ENCODE peak calls at places on chromosomes 16 and 17, in nine cellular contexts. One of them, this sample, is unnamed.

GRCh38 chr17:58534901-58535421 is 20.5 kb upstream of the MTMR4 start:
- DNase-seq in esophagus squamous epithelium: no peak
- DNase-seq in stomach: no peak
- DNase-seq in RPMI7951: peak; percentile 83
- DNase-seq in naive thymus-derived CD4-positive, alpha-beta T cell: no peak
- DNase-seq in glutamatergic neuron: no peak
- DNase-seq in Calu3: no peak
- DNase-seq in effector CD4-positive, alpha-beta T cell: no peak
- DNase-seq in activated naive CD4-positive, alpha-beta T cell: no peak
- DNase-seq in this sample: no peak

GRCh38 chr16:84362410-84362809 is 5.9 kb upstream of the ATP2C2 start:
- DNase-seq in esophagus squamous epithelium: no peak
- DNase-seq in stomach: no peak
- DNase-seq in RPMI7951: no peak
- DNase-seq in naive thymus-derived CD4-positive, alpha-beta T cell: no peak
- DNase-seq in glutamatergic neuron: no peak
- DNase-seq in Calu3: no peak
- DNase-seq in effector CD4-positive, alpha-beta T cell: no peak
- DNase-seq in activated naive CD4-positive, alpha-beta T cell: no peak
- DNase-seq in this sample: no peak

GRCh38 chr17:81008140-81008539 is 16.5 kb downstream of the CHMP6 start:
- DNase-seq in esophagus squamous epithelium: no peak
- DNase-seq in stomach: no peak
- DNase-seq in RPMI7951: no peak
- DNase-seq in naive thymus-derived CD4-positive, alpha-beta T cell: no peak
- DNase-seq in glutamatergic neuron: no peak
- DNase-seq in Calu3: no peak
- DNase-seq in effector CD4-positive, alpha-beta T cell: no peak
- DNase-seq in activated naive CD4-positive, alpha-beta T cell: no peak
- DNase-seq in this sample: no peak

GRCh38 chr16:17147942-17148341 is 322.8 kb downstream of the XYLT1 start:
- DNase-seq in esophagus squamous epithelium: no peak
- DNase-seq in stomach: no peak
- DNase-seq in RPMI7951: no peak
- DNase-seq in naive thymus-derived CD4-positive, alpha-beta T cell: no peak
- DNase-seq in glutamatergic neuron: no peak
- DNase-seq in Calu3: no peak
- DNase-seq in effector CD4-positive, alpha-beta T cell: no peak
- DNase-seq in activated naive CD4-positive, alpha-beta T cell: no peak
- DNase-seq in this sample: no peak

GRCh38 chr17:81373536-81374160 is 21.6 kb upstream of the BAHCC1 start:
- DNase-seq in esophagus squamous epithelium: no peak
- DNase-seq in stomach: no peak
- DNase-seq in RPMI7951: no peak
- DNase-seq in naive thymus-derived CD4-positive, alpha-beta T cell: no peak
- DNase-seq in glutamatergic neuron: no peak
- DNase-seq in Calu3: no peak
- DNase-seq in effector CD4-positive, alpha-beta T cell: no peak
- DNase-seq in activated naive CD4-positive, alpha-beta T cell: no peak
- DNase-seq in this sample: no peak

GRCh38 chr16:15798671-15799070 is 58.2 kb downstream of the MYH11 start:
- DNase-seq in esophagus squamous epithelium: no peak
- DNase-seq in stomach: no peak
- DNase-seq in RPMI7951: no peak
- DNase-seq in naive thymus-derived CD4-positive, alpha-beta T cell: no peak
- DNase-seq in glutamatergic neuron: no peak
- DNase-seq in Calu3: no peak
- DNase-seq in effector CD4-positive, alpha-beta T cell: no peak
- DNase-seq in activated naive CD4-positive, alpha-beta T cell: no peak
- DNase-seq in this sample: no peak

GRCh38 chr17:27247071-27247957 is 46.6 kb upstream of the WSB1 start:
- DNase-seq in esophagus squamous epithelium: no peak
- DNase-seq in stomach: peak; percentile 47
- DNase-seq in RPMI7951: peak; percentile 81
- DNase-seq in naive thymus-derived CD4-positive, alpha-beta T cell: no peak
- DNase-seq in glutamatergic neuron: no peak
- DNase-seq in Calu3: peak; percentile 70
- DNase-seq in effector CD4-positive, alpha-beta T cell: no peak
- DNase-seq in activated naive CD4-positive, alpha-beta T cell: no peak
- DNase-seq in this sample: peak; percentile 21

GRCh38 chr16:82684246-82684645 is 57.5 kb downstream of the CDH13 start:
- DNase-seq in esophagus squamous epithelium: no peak
- DNase-seq in stomach: no peak
- DNase-seq in RPMI7951: peak; percentile 77
- DNase-seq in naive thymus-derived CD4-positive, alpha-beta T cell: no peak
- DNase-seq in glutamatergic neuron: no peak
- DNase-seq in Calu3: no peak
- DNase-seq in effector CD4-positive, alpha-beta T cell: no peak
- DNase-seq in activated naive CD4-positive, alpha-beta T cell: no peak
- DNase-seq in this sample: no peak

GRCh38 chr17:27878776-27879562 is 14.2 kb downstream of the LYRM9 start:
- DNase-seq in esophagus squamous epithelium: no peak
- DNase-seq in stomach: no peak
- DNase-seq in RPMI7951: no peak
- DNase-seq in naive thymus-derived CD4-positive, alpha-beta T cell: peak; percentile 34
- DNase-seq in glutamatergic neuron: no peak
- DNase-seq in Calu3: no peak
- DNase-seq in effector CD4-positive, alpha-beta T cell: no peak
- DNase-seq in activated naive CD4-positive, alpha-beta T cell: no peak
- DNase-seq in this sample: no peak

GRCh38 chr17:10842658-10843057 is 4.8 kb upstream of the PIRT start:
- DNase-seq in esophagus squamous epithelium: no peak
- DNase-seq in stomach: peak; percentile 84
- DNase-seq in RPMI7951: no peak
- DNase-seq in naive thymus-derived CD4-positive, alpha-beta T cell: no peak
- DNase-seq in glutamatergic neuron: no peak
- DNase-seq in Calu3: no peak
- DNase-seq in effector CD4-positive, alpha-beta T cell: no peak
- DNase-seq in activated naive CD4-positive, alpha-beta T cell: no peak
- DNase-seq in this sample: no peak

GRCh38 chr16:6483634-6484033 is 849.0 kb upstream of the RBFOX1 start:
- DNase-seq in esophagus squamous epithelium: no peak
- DNase-seq in stomach: no peak
- DNase-seq in RPMI7951: no peak
- DNase-seq in naive thymus-derived CD4-positive, alpha-beta T cell: no peak
- DNase-seq in glutamatergic neuron: peak; percentile 30
- DNase-seq in Calu3: no peak
- DNase-seq in effector CD4-positive, alpha-beta T cell: no peak
- DNase-seq in activated naive CD4-positive, alpha-beta T cell: no peak
- DNase-seq in this sample: no peak

GRCh38 chr17:65060855-65061254 is 4.3 kb upstream of the GNA13 start:
- DNase-seq in esophagus squamous epithelium: no peak
- DNase-seq in stomach: no peak
- DNase-seq in RPMI7951: no peak
- DNase-seq in naive thymus-derived CD4-positive, alpha-beta T cell: no peak
- DNase-seq in glutamatergic neuron: no peak
- DNase-seq in Calu3: no peak
- DNase-seq in effector CD4-positive, alpha-beta T cell: no peak
- DNase-seq in activated naive CD4-positive, alpha-beta T cell: no peak
- DNase-seq in this sample: no peak

GRCh38 chr17:64385187-64386083 is 5.2 kb downstream of the PECAM1 start:
- DNase-seq in esophagus squamous epithelium: no peak
- DNase-seq in stomach: no peak
- DNase-seq in RPMI7951: peak; percentile 99
- DNase-seq in naive thymus-derived CD4-positive, alpha-beta T cell: no peak
- DNase-seq in glutamatergic neuron: no peak
- DNase-seq in Calu3: peak; percentile 32
- DNase-seq in effector CD4-positive, alpha-beta T cell: no peak
- DNase-seq in activated naive CD4-positive, alpha-beta T cell: no peak
- DNase-seq in this sample: peak; percentile 19

GRCh38 chr17:73901661-73902415 is 257.6 kb upstream of the SDK2 start:
- DNase-seq in esophagus squamous epithelium: no peak
- DNase-seq in stomach: peak; percentile 65
- DNase-seq in RPMI7951: no peak
- DNase-seq in naive thymus-derived CD4-positive, alpha-beta T cell: peak; percentile 5
- DNase-seq in glutamatergic neuron: peak; percentile 72
- DNase-seq in Calu3: peak; percentile 21
- DNase-seq in effector CD4-positive, alpha-beta T cell: no peak
- DNase-seq in activated naive CD4-positive, alpha-beta T cell: no peak
- DNase-seq in this sample: peak; percentile 25

GRCh38 chr17:82227629-82228277 is 1.1 kb upstream of the SLC16A3 start:
- DNase-seq in esophagus squamous epithelium: no peak
- DNase-seq in stomach: no peak
- DNase-seq in RPMI7951: no peak
- DNase-seq in naive thymus-derived CD4-positive, alpha-beta T cell: no peak
- DNase-seq in glutamatergic neuron: no peak
- DNase-seq in Calu3: no peak
- DNase-seq in effector CD4-positive, alpha-beta T cell: no peak
- DNase-seq in activated naive CD4-positive, alpha-beta T cell: no peak
- DNase-seq in this sample: no peak

GRCh38 chr17:79838541-79839274 is 532 bp downstream of the CBX4 start:
- DNase-seq in esophagus squamous epithelium: no peak
- DNase-seq in stomach: peak; percentile 55
- DNase-seq in RPMI7951: peak; percentile 59
- DNase-seq in naive thymus-derived CD4-positive, alpha-beta T cell: peak; percentile 79
- DNase-seq in glutamatergic neuron: peak; percentile 79
- DNase-seq in Calu3: no peak
- DNase-seq in effector CD4-positive, alpha-beta T cell: no peak
- DNase-seq in activated naive CD4-positive, alpha-beta T cell: no peak
- DNase-seq in this sample: peak; percentile 51

GRCh38 chr17:48819466-48819865 is 2.4 kb upstream of the TTLL6 start:
- DNase-seq in esophagus squamous epithelium: no peak
- DNase-seq in stomach: no peak
- DNase-seq in RPMI7951: peak; percentile 47
- DNase-seq in naive thymus-derived CD4-positive, alpha-beta T cell: no peak
- DNase-seq in glutamatergic neuron: no peak
- DNase-seq in Calu3: no peak
- DNase-seq in effector CD4-positive, alpha-beta T cell: no peak
- DNase-seq in activated naive CD4-positive, alpha-beta T cell: no peak
- DNase-seq in this sample: no peak

GRCh38 chr16:64380751-64381150 is 741.1 kb downstream of the CDH11 start:
- DNase-seq in esophagus squamous epithelium: no peak
- DNase-seq in stomach: no peak
- DNase-seq in RPMI7951: no peak
- DNase-seq in naive thymus-derived CD4-positive, alpha-beta T cell: no peak
- DNase-seq in glutamatergic neuron: peak; percentile 41
- DNase-seq in Calu3: no peak
- DNase-seq in effector CD4-positive, alpha-beta T cell: no peak
- DNase-seq in activated naive CD4-positive, alpha-beta T cell: no peak
- DNase-seq in this sample: no peak

GRCh38 chr16:5064915-5065314 is 841 bp downstream of the C16orf89 start:
- DNase-seq in esophagus squamous epithelium: no peak
- DNase-seq in stomach: peak; percentile 82
- DNase-seq in RPMI7951: no peak
- DNase-seq in naive thymus-derived CD4-positive, alpha-beta T cell: no peak
- DNase-seq in glutamatergic neuron: no peak
- DNase-seq in Calu3: peak; percentile 25
- DNase-seq in effector CD4-positive, alpha-beta T cell: no peak
- DNase-seq in activated naive CD4-positive, alpha-beta T cell: no peak
- DNase-seq in this sample: peak; percentile 75

GRCh38 chr16:51390877-51391276 is 239.8 kb upstream of the SALL1 start:
- DNase-seq in esophagus squamous epithelium: no peak
- DNase-seq in stomach: no peak
- DNase-seq in RPMI7951: no peak
- DNase-seq in naive thymus-derived CD4-positive, alpha-beta T cell: no peak
- DNase-seq in glutamatergic neuron: peak; percentile 20
- DNase-seq in Calu3: no peak
- DNase-seq in effector CD4-positive, alpha-beta T cell: no peak
- DNase-seq in activated naive CD4-positive, alpha-beta T cell: no peak
- DNase-seq in this sample: no peak

GRCh38 chr16:86740298-86740697 is 161.9 kb downstream of the FOXL1 start:
- DNase-seq in esophagus squamous epithelium: no peak
- DNase-seq in stomach: no peak
- DNase-seq in RPMI7951: no peak
- DNase-seq in naive thymus-derived CD4-positive, alpha-beta T cell: no peak
- DNase-seq in glutamatergic neuron: peak; percentile 9
- DNase-seq in Calu3: no peak
- DNase-seq in effector CD4-positive, alpha-beta T cell: no peak
- DNase-seq in activated naive CD4-positive, alpha-beta T cell: no peak
- DNase-seq in this sample: no peak

GRCh38 chr17:35254107-35254802 is 11.4 kb downstream of the SLFN5 start:
- DNase-seq in esophagus squamous epithelium: no peak
- DNase-seq in stomach: peak; percentile 54
- DNase-seq in RPMI7951: peak; percentile 96
- DNase-seq in naive thymus-derived CD4-positive, alpha-beta T cell: no peak
- DNase-seq in glutamatergic neuron: no peak
- DNase-seq in Calu3: peak; percentile 67
- DNase-seq in effector CD4-positive, alpha-beta T cell: no peak
- DNase-seq in activated naive CD4-positive, alpha-beta T cell: no peak
- DNase-seq in this sample: peak; percentile 65